ENCODE peak calls at places on chromosomes 12 and 14, in four cellular contexts. One of them, this sample, is unnamed.

GRCh38 chr14:63203618-63204406 is 431 bp upstream of the RHOJ start:
- DNase-seq in K562: peak
- DNase-seq in GM12878: no peak
- DNase-seq in H1: peak
- DNase-seq in this sample: no peak

GRCh38 chr14:88584451-88584850 is 21.6 kb downstream of the ZC3H14 start:
- DNase-seq in K562: no peak
- DNase-seq in GM12878: no peak
- DNase-seq in H1: no peak
- DNase-seq in this sample: no peak

GRCh38 chr14:50402965-50403364 is 6.3 kb upstream of the CDKL1 start:
- DNase-seq in K562: no peak
- DNase-seq in GM12878: no peak
- DNase-seq in H1: no peak
- DNase-seq in this sample: no peak

GRCh38 chr12:26991826-26992225 is 22.4 kb downstream of the TM7SF3 start:
- DNase-seq in K562: no peak
- DNase-seq in GM12878: no peak
- DNase-seq in H1: no peak
- DNase-seq in this sample: no peak

GRCh38 chr12:48750769-48751356 is 34.4 kb upstream of the CCNT1 start:
- DNase-seq in K562: no peak
- DNase-seq in GM12878: no peak
- DNase-seq in H1: no peak
- DNase-seq in this sample: no peak

GRCh38 chr14:34766060-34766459 is 51.7 kb upstream of the CFL2 start:
- DNase-seq in K562: no peak
- DNase-seq in GM12878: no peak
- DNase-seq in H1: no peak
- DNase-seq in this sample: no peak

GRCh38 chr12:94941440-94941862 is 62.0 kb downstream of the NDUFA12 start:
- DNase-seq in K562: no peak
- DNase-seq in GM12878: no peak
- DNase-seq in H1: no peak
- DNase-seq in this sample: no peak

GRCh38 chr14:92603309-92604257 is 90.0 kb downstream of the RIN3 start:
- DNase-seq in K562: no peak
- DNase-seq in GM12878: no peak
- DNase-seq in H1: no peak
- DNase-seq in this sample: no peak

GRCh38 chr12:113781415-113782198 is 184.5 kb downstream of the RBM19 start:
- DNase-seq in K562: no peak
- DNase-seq in GM12878: no peak
- DNase-seq in H1: no peak
- DNase-seq in this sample: no peak

GRCh38 chr12:49942921-49943662 is 7.4 kb upstream of the AQP2 start:
- DNase-seq in K562: no peak
- DNase-seq in GM12878: no peak
- DNase-seq in H1: no peak
- DNase-seq in this sample: no peak

GRCh38 chr12:92602930-92603623 is 99.7 kb upstream of the PLEKHG7 start:
- DNase-seq in K562: no peak
- DNase-seq in GM12878: no peak
- DNase-seq in H1: no peak
- DNase-seq in this sample: no peak

GRCh38 chr12:110545812-110546211 is 37.3 kb downstream of the PPTC7 start:
- DNase-seq in K562: no peak
- DNase-seq in GM12878: no peak
- DNase-seq in H1: no peak
- DNase-seq in this sample: no peak

GRCh38 chr12:95642583-95642982 is 91.3 kb upstream of the USP44 start:
- DNase-seq in K562: no peak
- DNase-seq in GM12878: no peak
- DNase-seq in H1: no peak
- DNase-seq in this sample: no peak

GRCh38 chr14:68367444-68368014 is 425.3 kb downstream of the ZFP36L1 start:
- DNase-seq in K562: no peak
- DNase-seq in GM12878: no peak
- DNase-seq in H1: no peak
- DNase-seq in this sample: no peak

GRCh38 chr14:66371776-66372175 is 114.4 kb upstream of the CCDC196 start:
- DNase-seq in K562: no peak
- DNase-seq in GM12878: no peak
- DNase-seq in H1: no peak
- DNase-seq in this sample: no peak

GRCh38 chr12:112599871-112600270 is 181.1 kb downstream of the PTPN11 start:
- DNase-seq in K562: no peak
- DNase-seq in GM12878: no peak
- DNase-seq in H1: no peak
- DNase-seq in this sample: no peak

GRCh38 chr14:61337893-61338292 is 16.5 kb downstream of the PRKCH start:
- DNase-seq in K562: no peak
- DNase-seq in GM12878: no peak
- DNase-seq in H1: no peak
- DNase-seq in this sample: no peak

GRCh38 chr12:77049767-77050353 is 15.5 kb downstream of the E2F7 start:
- DNase-seq in K562: peak
- DNase-seq in GM12878: peak
- DNase-seq in H1: no peak
- DNase-seq in this sample: peak

GRCh38 chr14:99773496-99774203 is 19.6 kb upstream of the EML1 start:
- DNase-seq in K562: no peak
- DNase-seq in GM12878: no peak
- DNase-seq in H1: no peak
- DNase-seq in this sample: no peak

GRCh38 chr14:75303415-75303814 is 24.8 kb downstream of the FOS start:
- DNase-seq in K562: peak
- DNase-seq in GM12878: no peak
- DNase-seq in H1: peak
- DNase-seq in this sample: peak

GRCh38 chr12:70543444-70543843 is 93.8 kb downstream of the PTPRB start:
- DNase-seq in K562: no peak
- DNase-seq in GM12878: no peak
- DNase-seq in H1: no peak
- DNase-seq in this sample: peak

GRCh38 chr14:96688629-96689028 is 108.6 kb upstream of the VRK1 start:
- DNase-seq in K562: no peak
- DNase-seq in GM12878: no peak
- DNase-seq in H1: no peak
- DNase-seq in this sample: no peak

GRCh38 chr14:76463105-76463504 is 87.2 kb downstream of the ESRRB start:
- DNase-seq in K562: no peak
- DNase-seq in GM12878: no peak
- DNase-seq in H1: no peak
- DNase-seq in this sample: no peak
- TF ChIP-seq ATF3 in K562: no peak
- TF ChIP-seq ATF3 in GM12878: no peak
- TF ChIP-seq ATF3 in H1: no peak
- TF ChIP-seq ATF3 in this sample: no peak

GRCh38 chr14:101068293-101068957 is 164.9 kb upstream of the RTL1 start:
- DNase-seq in K562: no peak
- DNase-seq in GM12878: no peak
- DNase-seq in H1: peak
- DNase-seq in this sample: no peak
- TF ChIP-seq ATF3 in K562: no peak
- TF ChIP-seq ATF3 in GM12878: no peak
- TF ChIP-seq ATF3 in H1: no peak
- TF ChIP-seq ATF3 in this sample: no peak

GRCh38 chr12:124332900-124333299 is 38.0 kb downstream of the RFLNA start:
- DNase-seq in K562: no peak
- DNase-seq in GM12878: no peak
- DNase-seq in H1: no peak
- DNase-seq in this sample: no peak
- TF ChIP-seq ATF3 in K562: no peak
- TF ChIP-seq ATF3 in GM12878: no peak
- TF ChIP-seq ATF3 in H1: no peak
- TF ChIP-seq ATF3 in this sample: no peak

GRCh38 chr14:84084056-84084590 is 1445.8 kb upstream of the FLRT2 start:
- DNase-seq in K562: no peak
- DNase-seq in GM12878: no peak
- DNase-seq in H1: no peak
- DNase-seq in this sample: no peak

GRCh38 chr14:84080961-84081360 is 1449.0 kb upstream of the FLRT2 start:
- DNase-seq in K562: no peak
- DNase-seq in GM12878: no peak
- DNase-seq in H1: no peak
- DNase-seq in this sample: no peak

GRCh38 chr14:84086714-84087113 is 1443.2 kb upstream of the FLRT2 start:
- DNase-seq in K562: no peak
- DNase-seq in GM12878: no peak
- DNase-seq in H1: no peak
- DNase-seq in this sample: no peak

GRCh38 chr14:84087986-84088531 is 1441.9 kb upstream of the FLRT2 start:
- DNase-seq in K562: no peak
- DNase-seq in GM12878: no peak
- DNase-seq in H1: no peak
- DNase-seq in this sample: no peak

GRCh38 chr14:84085493-84085892 is 1444.5 kb upstream of the FLRT2 start:
- DNase-seq in K562: no peak
- DNase-seq in GM12878: no peak
- DNase-seq in H1: no peak
- DNase-seq in this sample: no peak
- TF ChIP-seq ATF3 in K562: no peak
- TF ChIP-seq ATF3 in GM12878: no peak
- TF ChIP-seq ATF3 in H1: no peak
- TF ChIP-seq ATF3 in this sample: no peak